ENCODE peak calls at places on chromosomes 7 and 10, in eight cellular contexts. Q is GM12865; L is PC-3; T is right lobe of liver; W is GM13977; E is GM06990; D is HFFc6; R is CD8-positive, alpha-beta T cell. S is an unnamed sample.

GRCh38 chr7:67423058-67423457 is 426.4 kb downstream of the TYW1 start:
- DNase-seq in D (no peak), T (no peak), L (no peak), Q (no peak), E (no peak), R (no peak), W (no peak), S (no peak)

GRCh38 chr7:137074386-137075030 is 206.1 kb downstream of the CHRM2 start:
- DNase-seq in T (no peak), D (peak), Q (no peak), E (no peak), W (no peak), R (no peak), L (peak), S (no peak)

GRCh38 chr10:86285136-86285790 is 81.3 kb downstream of the GRID1 start:
- DNase-seq in W (no peak), L (no peak), Q (no peak), T (no peak), E (no peak), D (no peak), R (no peak), S (no peak)

GRCh38 chr10:110487411-110488123 is 10.1 kb upstream of the DUSP5 start:
- DNase-seq in R (no peak), Q (no peak), D (no peak), L (peak), E (no peak), T (no peak), W (no peak), S (no peak)

GRCh38 chr7:38229386-38229785 is 44.0 kb downstream of the TARP start:
- DNase-seq in T (no peak), W (no peak), Q (no peak), L (peak), D (peak), E (no peak), R (no peak), S (no peak)

GRCh38 chr7:80614911-80615310 is 23.5 kb upstream of the CD36 start:
- DNase-seq in W (no peak), R (no peak), Q (no peak), L (peak), T (no peak), E (no peak), D (peak), S (no peak)

GRCh38 chr10:50367732-50368131 is 116.4 kb upstream of the ASAH2 start:
- DNase-seq in E (no peak), W (no peak), L (peak), Q (peak), R (no peak), T (no peak), D (peak), S (no peak)

GRCh38 chr7:102306916-102307677 is 20.4 kb downstream of the SH2B2 start:
- DNase-seq in L (peak), E (peak), R (no peak), W (peak), T (peak), D (no peak), Q (peak), S (peak)

DNA sequence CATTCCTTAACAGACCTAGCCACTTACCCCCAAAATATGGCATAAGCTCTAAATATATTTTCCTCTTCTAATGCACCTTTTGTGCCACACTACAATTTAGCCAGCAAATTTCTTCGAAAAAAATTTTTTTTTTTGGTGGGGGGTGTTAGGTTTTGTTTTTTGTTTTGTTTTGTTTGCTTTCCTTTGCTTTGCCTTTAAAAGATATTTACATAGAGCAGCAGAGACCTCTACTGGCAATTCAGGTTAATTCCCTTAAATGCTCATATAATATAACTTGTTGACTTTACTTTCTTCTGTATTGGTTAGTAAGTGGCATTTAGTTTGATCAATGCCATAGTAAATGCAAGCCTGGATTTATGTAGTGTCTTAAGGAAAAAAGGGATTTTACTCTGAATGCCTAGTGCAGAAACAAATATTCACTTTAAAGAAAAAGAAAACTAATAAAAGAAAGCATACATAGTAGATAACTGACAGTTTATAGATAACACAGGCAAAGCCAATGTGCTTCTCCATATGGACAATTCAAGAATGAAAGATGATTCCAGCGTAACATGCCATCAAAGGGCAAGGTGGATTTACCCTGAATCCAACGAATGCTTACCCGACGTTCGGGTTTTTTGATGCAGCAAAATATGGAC is 1250.6 kb downstream of the GATA3 start:
- DNase-seq in L (peak), R (no peak), Q (peak), D (peak), E (no peak), W (no peak), T (no peak), S (no peak)
- TF ChIP-seq CTCF in L (peak), R (peak), Q (peak), D (peak), E (peak), W (peak), T (peak), S (peak)

GRCh38 chr10:117112220-117112619 is 25.9 kb downstream of the VAX1 start:
- DNase-seq in T (no peak), D (no peak), Q (no peak), W (no peak), E (no peak), L (peak), R (no peak), S (no peak)
- TF ChIP-seq CTCF in T (peak), D (peak), Q (no peak), W (no peak), E (peak), L (peak), R (no peak), S (no peak)

GRCh38 chr10:103983367-103983911 is 16.5 kb downstream of the SLK start:
- DNase-seq in T (no peak), D (no peak), W (peak), E (peak), R (peak), L (no peak), Q (peak), S (peak)

GRCh38 chr10:103980246-103980906 is 13.4 kb downstream of the SLK start:
- DNase-seq in D (no peak), Q (no peak), R (no peak), W (no peak), L (no peak), E (no peak), T (no peak), S (no peak)

GRCh38 chr10:103979530-103979929 is 12.6 kb downstream of the SLK start:
- DNase-seq in R (no peak), Q (no peak), W (no peak), D (no peak), L (no peak), T (no peak), E (no peak), S (no peak)

GRCh38 chr10:103985726-103986125 is 18.8 kb downstream of the SLK start:
- DNase-seq in L (no peak), D (no peak), E (no peak), Q (no peak), T (no peak), W (no peak), R (no peak), S (no peak)

GRCh38 chr10:103982639-103983038 is 15.7 kb downstream of the SLK start:
- DNase-seq in L (no peak), D (no peak), R (no peak), T (no peak), Q (peak), E (no peak), W (no peak), S (no peak)
- TF ChIP-seq CTCF in L (peak), D (peak), R (no peak), T (peak), Q (no peak), E (peak), W (peak), S (peak)

DNA sequence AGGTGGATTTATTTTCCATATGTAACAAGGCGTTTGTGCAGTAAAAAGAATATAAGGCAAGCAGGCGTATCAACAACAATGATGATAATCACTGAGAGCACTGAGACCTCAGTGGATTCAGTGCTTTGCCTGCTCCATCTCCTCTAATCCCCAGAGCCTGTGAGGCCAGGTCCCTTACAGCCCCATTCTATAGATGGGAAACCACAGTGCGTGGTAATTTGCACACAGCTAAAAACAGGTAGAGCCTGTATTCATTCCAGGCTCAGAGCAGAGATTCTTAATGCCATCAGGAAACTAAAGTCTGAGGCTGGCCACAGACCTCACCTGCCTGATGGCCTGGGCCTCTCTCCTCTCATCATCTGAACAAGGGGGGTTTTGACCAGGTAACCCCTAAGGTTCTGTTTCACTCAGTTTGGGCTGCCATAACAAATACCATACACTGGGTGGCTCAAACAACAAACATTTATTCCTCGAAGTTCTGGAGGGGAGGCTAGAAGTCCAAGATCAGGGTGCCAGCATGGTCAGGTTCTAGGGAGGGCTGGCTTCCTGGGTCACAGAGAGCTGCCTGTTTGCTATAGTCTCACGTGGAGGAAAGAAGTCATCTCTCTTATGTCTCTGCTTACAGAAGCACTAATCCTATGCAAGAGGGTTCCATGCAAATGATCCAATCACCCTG is 10.3 kb upstream of the RASSF4 start:
- DNase-seq in L (no peak), W (no peak), Q (no peak), E (no peak), D (no peak), T (no peak), R (no peak), S (no peak)
- TF ChIP-seq CTCF in L (no peak), W (no peak), Q (no peak), E (no peak), D (peak), T (no peak), R (no peak), S (no peak)

GRCh38 chr10:123683459-123683858 is 17.3 kb downstream of the GPR26 start:
- DNase-seq in Q (no peak), D (no peak), E (no peak), W (no peak), R (no peak), L (no peak), T (no peak), S (no peak)

GRCh38 chr10:123689880-123690279 is 23.7 kb downstream of the GPR26 start:
- DNase-seq in L (no peak), Q (no peak), D (no peak), T (no peak), E (no peak), W (no peak), R (no peak), S (no peak)

GRCh38 chr10:123683865-123684264 is 17.7 kb downstream of the GPR26 start:
- DNase-seq in W (no peak), T (no peak), Q (no peak), D (no peak), R (no peak), E (no peak), L (no peak), S (no peak)

GRCh38 chr10:123685260-123685659 is 19.1 kb downstream of the GPR26 start:
- DNase-seq in R (no peak), E (no peak), D (no peak), W (no peak), T (no peak), L (no peak), Q (no peak), S (no peak)

DNA sequence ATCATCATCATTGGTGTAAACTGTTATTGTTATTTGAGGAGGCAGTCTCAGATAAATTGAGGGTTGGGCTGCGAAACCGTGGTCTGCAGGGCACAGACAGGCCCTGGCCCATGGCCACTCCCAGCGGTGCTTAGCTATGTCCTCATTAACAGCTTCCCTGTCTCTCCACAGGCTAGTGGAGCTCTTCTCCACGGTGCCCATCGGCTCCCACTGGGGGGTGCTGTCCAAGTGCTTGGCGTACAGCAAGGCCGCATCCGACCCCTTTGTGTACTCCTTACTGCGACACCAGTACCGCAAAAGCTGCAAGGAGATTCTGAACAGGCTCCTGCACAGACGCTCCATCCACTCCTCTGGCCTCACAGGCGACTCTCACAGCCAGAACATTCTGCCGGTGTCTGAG is 21.6 kb downstream of the GPR26 start:
- DNase-seq in R (no peak), D (no peak), Q (no peak), T (no peak), E (no peak), W (no peak), L (no peak), S (no peak)
- TF ChIP-seq CTCF in R (no peak), D (peak), Q (no peak), T (no peak), E (no peak), W (no peak), L (no peak), S (no peak)

GRCh38 chr7:31371621-31372020 is 31.1 kb upstream of the NEUROD6 start:
- DNase-seq in Q (no peak), R (no peak), W (no peak), L (no peak), T (no peak), D (no peak), E (no peak), S (no peak)

GRCh38 chr7:31370610-31371009 is 30.1 kb upstream of the NEUROD6 start:
- DNase-seq in R (no peak), W (no peak), L (no peak), D (no peak), Q (no peak), E (no peak), T (no peak), S (no peak)

GRCh38 chr7:31372538-31372937 is 32.0 kb upstream of the NEUROD6 start:
- DNase-seq in T (no peak), Q (no peak), E (no peak), D (no peak), L (no peak), R (no peak), W (no peak), S (no peak)

GRCh38 chr7:31368620-31369019 is 28.1 kb upstream of the NEUROD6 start:
- DNase-seq in D (no peak), Q (no peak), E (no peak), W (no peak), L (no peak), R (no peak), T (no peak), S (no peak)

GRCh38 chr7:31373337-31374289 is 33.1 kb upstream of the NEUROD6 start:
- DNase-seq in D (no peak), L (peak), W (peak), Q (peak), E (no peak), T (peak), R (no peak), S (peak)
- TF ChIP-seq CTCF in D (peak), L (peak), W (peak), Q (peak), E (peak), T (peak), R (no peak), S (peak)